ENCODE peak calls at places on chromosomes 5 and 9, in seven cellular contexts. One of them, this sample, is unnamed.
A peak's percentile ranks its signal among the peaks of the same experiment; 100 is the strongest.

GRCh38 chr5:143404416-143405062 is 1.1 kb upstream of the NR3C1 start:
- DNase-seq in GM04504: peak; percentile 82
- DNase-seq in GM03348: peak; percentile 89
- DNase-seq in M059J: peak; percentile 92
- DNase-seq in activated CD4-positive, alpha-beta memory T cell treated with anti-CD3 and anti-CD28 coated beads for 36 hours: peak; percentile 84
- DNase-seq in stimulated activated CD8-positive, alpha-beta memory T cell treated with anti-CD3 and anti-CD28 coated beads, Interleukin-4, amount 100 ng/mL, for 24 hours: peak; percentile 65
- DNase-seq in activated CD4-positive, alpha-beta T cell treated with anti-CD3 and anti-CD28 coated beads for 1 hour: peak; percentile 64
- DNase-seq in this sample: peak; percentile 60

GRCh38 chr5:168219515-168220410 is 71.7 kb upstream of the WWC1 start:
- DNase-seq in GM04504: peak; percentile 66
- DNase-seq in GM03348: peak; percentile 82
- DNase-seq in M059J: peak; percentile 82
- DNase-seq in activated CD4-positive, alpha-beta memory T cell treated with anti-CD3 and anti-CD28 coated beads for 36 hours: peak; percentile 33
- DNase-seq in stimulated activated CD8-positive, alpha-beta memory T cell treated with anti-CD3 and anti-CD28 coated beads, Interleukin-4, amount 100 ng/mL, for 24 hours: no peak
- DNase-seq in activated CD4-positive, alpha-beta T cell treated with anti-CD3 and anti-CD28 coated beads for 1 hour: no peak
- DNase-seq in this sample: no peak

GRCh38 chr5:158869092-158869491 is 230.6 kb downstream of the EBF1 start:
- DNase-seq in GM04504: no peak
- DNase-seq in GM03348: no peak
- DNase-seq in M059J: no peak
- DNase-seq in activated CD4-positive, alpha-beta memory T cell treated with anti-CD3 and anti-CD28 coated beads for 36 hours: no peak
- DNase-seq in stimulated activated CD8-positive, alpha-beta memory T cell treated with anti-CD3 and anti-CD28 coated beads, Interleukin-4, amount 100 ng/mL, for 24 hours: no peak
- DNase-seq in activated CD4-positive, alpha-beta T cell treated with anti-CD3 and anti-CD28 coated beads for 1 hour: no peak
- DNase-seq in this sample: no peak

GRCh38 chr9:69090943-69091342 is 55.4 kb downstream of the FXN start:
- DNase-seq in GM04504: no peak
- DNase-seq in GM03348: no peak
- DNase-seq in M059J: peak; percentile 6
- DNase-seq in activated CD4-positive, alpha-beta memory T cell treated with anti-CD3 and anti-CD28 coated beads for 36 hours: no peak
- DNase-seq in stimulated activated CD8-positive, alpha-beta memory T cell treated with anti-CD3 and anti-CD28 coated beads, Interleukin-4, amount 100 ng/mL, for 24 hours: no peak
- DNase-seq in activated CD4-positive, alpha-beta T cell treated with anti-CD3 and anti-CD28 coated beads for 1 hour: no peak
- DNase-seq in this sample: no peak

GRCh38 chr9:114452219-114453169 is 52.8 kb downstream of the WHRN start:
- DNase-seq in GM04504: no peak
- DNase-seq in GM03348: no peak
- DNase-seq in M059J: no peak
- DNase-seq in activated CD4-positive, alpha-beta memory T cell treated with anti-CD3 and anti-CD28 coated beads for 36 hours: peak; percentile 59
- DNase-seq in stimulated activated CD8-positive, alpha-beta memory T cell treated with anti-CD3 and anti-CD28 coated beads, Interleukin-4, amount 100 ng/mL, for 24 hours: no peak
- DNase-seq in activated CD4-positive, alpha-beta T cell treated with anti-CD3 and anti-CD28 coated beads for 1 hour: peak; percentile 28
- DNase-seq in this sample: peak; percentile 61

GRCh38 chr5:91403404-91403803 is 20.3 kb upstream of the ARRDC3 start:
- DNase-seq in GM04504: peak; percentile 37
- DNase-seq in GM03348: peak; percentile 44
- DNase-seq in M059J: no peak
- DNase-seq in activated CD4-positive, alpha-beta memory T cell treated with anti-CD3 and anti-CD28 coated beads for 36 hours: no peak
- DNase-seq in stimulated activated CD8-positive, alpha-beta memory T cell treated with anti-CD3 and anti-CD28 coated beads, Interleukin-4, amount 100 ng/mL, for 24 hours: no peak
- DNase-seq in activated CD4-positive, alpha-beta T cell treated with anti-CD3 and anti-CD28 coated beads for 1 hour: no peak
- DNase-seq in this sample: no peak

GRCh38 chr5:122967625-122968024 is 68.9 kb downstream of the PPIC start:
- DNase-seq in GM04504: no peak
- DNase-seq in GM03348: no peak
- DNase-seq in M059J: no peak
- DNase-seq in activated CD4-positive, alpha-beta memory T cell treated with anti-CD3 and anti-CD28 coated beads for 36 hours: no peak
- DNase-seq in stimulated activated CD8-positive, alpha-beta memory T cell treated with anti-CD3 and anti-CD28 coated beads, Interleukin-4, amount 100 ng/mL, for 24 hours: no peak
- DNase-seq in activated CD4-positive, alpha-beta T cell treated with anti-CD3 and anti-CD28 coated beads for 1 hour: no peak
- DNase-seq in this sample: no peak

GRCh38 chr9:129919283-129919682 is 84.0 kb downstream of the USP20 start:
- DNase-seq in GM04504: no peak
- DNase-seq in GM03348: no peak
- DNase-seq in M059J: no peak
- DNase-seq in activated CD4-positive, alpha-beta memory T cell treated with anti-CD3 and anti-CD28 coated beads for 36 hours: no peak
- DNase-seq in stimulated activated CD8-positive, alpha-beta memory T cell treated with anti-CD3 and anti-CD28 coated beads, Interleukin-4, amount 100 ng/mL, for 24 hours: no peak
- DNase-seq in activated CD4-positive, alpha-beta T cell treated with anti-CD3 and anti-CD28 coated beads for 1 hour: no peak
- DNase-seq in this sample: no peak

GRCh38 chr9:132755096-132755495 is 84.8 kb downstream of the GTF3C4 start:
- DNase-seq in GM04504: no peak
- DNase-seq in GM03348: no peak
- DNase-seq in M059J: no peak
- DNase-seq in activated CD4-positive, alpha-beta memory T cell treated with anti-CD3 and anti-CD28 coated beads for 36 hours: no peak
- DNase-seq in stimulated activated CD8-positive, alpha-beta memory T cell treated with anti-CD3 and anti-CD28 coated beads, Interleukin-4, amount 100 ng/mL, for 24 hours: no peak
- DNase-seq in activated CD4-positive, alpha-beta T cell treated with anti-CD3 and anti-CD28 coated beads for 1 hour: no peak
- DNase-seq in this sample: no peak

GRCh38 chr9:122356627-122357026 is 14.2 kb upstream of the PTGS1 start:
- DNase-seq in GM04504: no peak
- DNase-seq in GM03348: no peak
- DNase-seq in M059J: no peak
- DNase-seq in activated CD4-positive, alpha-beta memory T cell treated with anti-CD3 and anti-CD28 coated beads for 36 hours: no peak
- DNase-seq in stimulated activated CD8-positive, alpha-beta memory T cell treated with anti-CD3 and anti-CD28 coated beads, Interleukin-4, amount 100 ng/mL, for 24 hours: no peak
- DNase-seq in activated CD4-positive, alpha-beta T cell treated with anti-CD3 and anti-CD28 coated beads for 1 hour: no peak
- DNase-seq in this sample: no peak

GRCh38 chr5:54651482-54652076 is 134.0 kb downstream of the SNX18 start:
- DNase-seq in GM04504: no peak
- DNase-seq in GM03348: no peak
- DNase-seq in M059J: peak; percentile 50
- DNase-seq in activated CD4-positive, alpha-beta memory T cell treated with anti-CD3 and anti-CD28 coated beads for 36 hours: no peak
- DNase-seq in stimulated activated CD8-positive, alpha-beta memory T cell treated with anti-CD3 and anti-CD28 coated beads, Interleukin-4, amount 100 ng/mL, for 24 hours: no peak
- DNase-seq in activated CD4-positive, alpha-beta T cell treated with anti-CD3 and anti-CD28 coated beads for 1 hour: no peak
- DNase-seq in this sample: no peak

GRCh38 chr9:77561321-77562020 is 86.7 kb downstream of the GNA14 start:
- DNase-seq in GM04504: no peak
- DNase-seq in GM03348: no peak
- DNase-seq in M059J: no peak
- DNase-seq in activated CD4-positive, alpha-beta memory T cell treated with anti-CD3 and anti-CD28 coated beads for 36 hours: no peak
- DNase-seq in stimulated activated CD8-positive, alpha-beta memory T cell treated with anti-CD3 and anti-CD28 coated beads, Interleukin-4, amount 100 ng/mL, for 24 hours: no peak
- DNase-seq in activated CD4-positive, alpha-beta T cell treated with anti-CD3 and anti-CD28 coated beads for 1 hour: no peak
- DNase-seq in this sample: no peak

GRCh38 chr5:139226131-139226530 is 28.0 kb upstream of the SIL1 start:
- DNase-seq in GM04504: no peak
- DNase-seq in GM03348: no peak
- DNase-seq in M059J: no peak
- DNase-seq in activated CD4-positive, alpha-beta memory T cell treated with anti-CD3 and anti-CD28 coated beads for 36 hours: no peak
- DNase-seq in stimulated activated CD8-positive, alpha-beta memory T cell treated with anti-CD3 and anti-CD28 coated beads, Interleukin-4, amount 100 ng/mL, for 24 hours: no peak
- DNase-seq in activated CD4-positive, alpha-beta T cell treated with anti-CD3 and anti-CD28 coated beads for 1 hour: no peak
- DNase-seq in this sample: no peak

GRCh38 chr9:135512241-135512603 is 9.0 kb upstream of the LCN1 start:
- DNase-seq in GM04504: no peak
- DNase-seq in GM03348: no peak
- DNase-seq in M059J: no peak
- DNase-seq in activated CD4-positive, alpha-beta memory T cell treated with anti-CD3 and anti-CD28 coated beads for 36 hours: no peak
- DNase-seq in stimulated activated CD8-positive, alpha-beta memory T cell treated with anti-CD3 and anti-CD28 coated beads, Interleukin-4, amount 100 ng/mL, for 24 hours: no peak
- DNase-seq in activated CD4-positive, alpha-beta T cell treated with anti-CD3 and anti-CD28 coated beads for 1 hour: no peak
- DNase-seq in this sample: no peak

GRCh38 chr5:143922718-143923117 is 110.8 kb downstream of the HMHB1 start:
- DNase-seq in GM04504: peak; percentile 59
- DNase-seq in GM03348: peak; percentile 55
- DNase-seq in M059J: peak; percentile 89
- DNase-seq in activated CD4-positive, alpha-beta memory T cell treated with anti-CD3 and anti-CD28 coated beads for 36 hours: no peak
- DNase-seq in stimulated activated CD8-positive, alpha-beta memory T cell treated with anti-CD3 and anti-CD28 coated beads, Interleukin-4, amount 100 ng/mL, for 24 hours: no peak
- DNase-seq in activated CD4-positive, alpha-beta T cell treated with anti-CD3 and anti-CD28 coated beads for 1 hour: no peak
- DNase-seq in this sample: no peak